ENCODE peak calls at places on chromosomes 16 and 17, in six cellular contexts. K is fibroblast of lung, E is heart left ventricle, C is suprapubic skin, P is IMR-90, L is uterus. W is an unnamed sample.

GRCh38 chr16:64051826-64052225 is 1070.0 kb downstream of the CDH11 start:
- DNase-seq in P (no peak), C (no peak), L (no peak), K (peak), E (no peak), W (peak)

GRCh38 chr16:7397901-7398300 is 65.3 kb downstream of the RBFOX1 start:
- DNase-seq in P (no peak), C (no peak), L (no peak), E (no peak), K (no peak), W (peak)

GRCh38 chr17:412211-413015 is 59.8 kb upstream of the RPH3AL start:
- DNase-seq in C (no peak), P (peak), L (peak), K (peak), E (no peak), W (peak)

GRCh38 chr17:51668155-51668962 is 408.0 kb downstream of the UTP18 start:
- DNase-seq in L (no peak), C (no peak), P (no peak), K (no peak), E (no peak), W (no peak)

GRCh38 chr16:47342055-47342454 is 118.8 kb downstream of the ITFG1 start:
- DNase-seq in C (no peak), L (no peak), E (no peak), K (no peak), P (peak), W (no peak)

GRCh38 chr17:76550712-76551615 is 11.1 kb downstream of the PRCD start:
- DNase-seq in E (no peak), P (peak), C (no peak), L (no peak), K (peak), W (no peak)

GRCh38 chr16:89572042-89572441 is 3.5 kb upstream of the CPNE7 start:
- DNase-seq in K (peak), E (no peak), L (no peak), P (no peak), C (no peak), W (no peak)

GRCh38 chr17:4969551-4970231 is 2.1 kb upstream of the SPAG7 start:
- DNase-seq in C (no peak), K (peak), L (no peak), E (no peak), P (peak), W (no peak)

GRCh38 chr17:19645608-19646250 is 2.8 kb upstream of the ALDH3A2 start:
- DNase-seq in L (peak), E (no peak), C (no peak), K (peak), P (no peak), W (no peak)

GRCh38 chr16:80594756-80595155 is 54.0 kb downstream of the DYNLRB2 start:
- DNase-seq in E (no peak), K (no peak), P (peak), C (no peak), L (no peak), W (no peak)

GRCh38 chr16:46765050-46765449 is 16.9 kb upstream of the MYLK3 start:
- DNase-seq in C (no peak), P (peak), L (no peak), K (peak), E (no peak), W (peak)

GRCh38 chr17:77254961-77255741 is 114.4 kb downstream of the SEC14L1 start:
- DNase-seq in K (peak), E (no peak), L (no peak), C (no peak), P (peak), W (no peak)

GRCh38 chr17:83159204-83160049 is 80.0 kb downstream of the METRNL start:
- DNase-seq in P (no peak), C (peak), K (no peak), E (no peak), L (no peak), W (no peak)

GRCh38 chr16:86270696-86271095 is 239.6 kb upstream of the FOXF1 start:
- DNase-seq in P (no peak), C (no peak), L (no peak), K (no peak), E (no peak), W (no peak)

GRCh38 chr16:87123356-87124001 is 193.7 kb downstream of the C16orf95 start:
- DNase-seq in L (no peak), C (no peak), K (no peak), P (no peak), E (no peak), W (no peak)

GRCh38 chr17:22217135-22217534 is 524.8 kb downstream of the KCNJ18 start:
- DNase-seq in C (no peak), P (no peak), L (no peak), K (no peak), E (no peak), W (no peak)

GRCh38 chr17:81057777-81058176 is 22.8 kb downstream of the BAIAP2 start:
- DNase-seq in P (no peak), L (no peak), C (no peak), E (no peak), K (no peak), W (no peak)

GRCh38 chr17:52170963-52171572 is 12.6 kb upstream of the CA10 start:
- DNase-seq in C (no peak), L (no peak), P (no peak), K (no peak), E (no peak), W (no peak)

GRCh38 chr16:24950275-24950674 is 64.9 kb downstream of the ARHGAP17 start:
- DNase-seq in P (peak), E (no peak), L (no peak), K (peak), C (no peak), W (peak)

GRCh38 chr16:85767569-85767968 is 16.7 kb upstream of the C16orf74 start:
- DNase-seq in P (peak), C (no peak), L (no peak), E (no peak), K (peak), W (no peak)

GRCh38 chr16:50326835-50327465 is 41.8 kb downstream of the BRD7 start:
- DNase-seq in K (peak), P (peak), L (no peak), C (no peak), E (no peak), W (peak)

GRCh38 chr17:28097901-28098300 is 55.4 kb downstream of the NLK start:
- DNase-seq in L (no peak), P (no peak), E (no peak), K (no peak), C (no peak), W (no peak)

GRCh38 chr17:18235743-18236256 is 10.4 kb downstream of the LLGL1 start:
- DNase-seq in C (no peak), L (no peak), E (no peak), K (peak), P (peak), W (no peak)

GRCh38 chr17:49435630-49436029 is 20.9 kb upstream of the PHB1 start:
- DNase-seq in L (no peak), C (no peak), P (no peak), E (no peak), K (no peak), W (no peak)

GRCh38 chr17:50634123-50634914 is at the start of gene ABCC3:
- DNase-seq in K (peak), E (no peak), P (no peak), L (peak), C (peak), W (no peak)

GRCh38 chr17:6456914-6457687 is 12.8 kb downstream of the PIMREG start:
- DNase-seq in P (peak), E (peak), K (peak), C (no peak), L (no peak), W (no peak)

GRCh38 chr17:50201226-50201854 is at the start of gene COL1A1:
- DNase-seq in L (peak), E (peak), P (peak), K (peak), C (peak), W (peak)

GRCh38 chr17:65173284-65173793 is 36.2 kb downstream of the RGS9 start:
- DNase-seq in P (peak), C (no peak), L (no peak), K (peak), E (peak), W (no peak)

GRCh38 chr17:35161281-35161761 is 13.7 kb downstream of the UNC45B start:
- DNase-seq in L (no peak), E (no peak), K (no peak), C (no peak), P (no peak), W (no peak)

GRCh38 chr17:78817123-78817522 is 23.5 kb downstream of the USP36 start:
- DNase-seq in K (no peak), E (no peak), L (no peak), C (no peak), P (no peak), W (no peak)

GRCh38 chr17:51794466-51794865 is 364.0 kb downstream of the CA10 start:
- DNase-seq in C (no peak), E (no peak), K (no peak), L (no peak), P (no peak), W (no peak)

DNA sequence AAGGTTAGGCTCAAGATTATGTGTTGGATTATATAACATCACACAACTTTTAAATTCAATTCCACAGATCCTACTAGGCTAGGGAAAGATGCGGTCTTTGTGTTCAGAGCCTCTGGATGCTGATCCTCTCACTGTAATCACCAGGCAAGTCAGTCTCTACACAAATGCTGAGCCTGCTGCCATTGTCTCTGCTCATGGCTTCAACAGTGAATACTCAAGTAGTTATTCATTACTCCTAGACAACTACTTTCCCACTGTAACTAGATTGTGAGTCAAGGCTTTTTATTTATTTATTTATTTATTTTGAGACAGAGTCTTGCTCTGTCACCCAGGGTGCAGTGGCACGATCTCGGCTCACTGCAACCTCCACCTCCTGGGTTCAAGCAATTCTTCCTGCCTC is 15.8 kb upstream of the NDUFAB1 start:
- DNase-seq in K (no peak), L (no peak), P (no peak), E (no peak), C (no peak), W (no peak)
- H3K4me3 ChIP-seq in K (no peak), L (no peak), P (no peak), E (no peak), C (no peak), W (no peak)

DNA sequence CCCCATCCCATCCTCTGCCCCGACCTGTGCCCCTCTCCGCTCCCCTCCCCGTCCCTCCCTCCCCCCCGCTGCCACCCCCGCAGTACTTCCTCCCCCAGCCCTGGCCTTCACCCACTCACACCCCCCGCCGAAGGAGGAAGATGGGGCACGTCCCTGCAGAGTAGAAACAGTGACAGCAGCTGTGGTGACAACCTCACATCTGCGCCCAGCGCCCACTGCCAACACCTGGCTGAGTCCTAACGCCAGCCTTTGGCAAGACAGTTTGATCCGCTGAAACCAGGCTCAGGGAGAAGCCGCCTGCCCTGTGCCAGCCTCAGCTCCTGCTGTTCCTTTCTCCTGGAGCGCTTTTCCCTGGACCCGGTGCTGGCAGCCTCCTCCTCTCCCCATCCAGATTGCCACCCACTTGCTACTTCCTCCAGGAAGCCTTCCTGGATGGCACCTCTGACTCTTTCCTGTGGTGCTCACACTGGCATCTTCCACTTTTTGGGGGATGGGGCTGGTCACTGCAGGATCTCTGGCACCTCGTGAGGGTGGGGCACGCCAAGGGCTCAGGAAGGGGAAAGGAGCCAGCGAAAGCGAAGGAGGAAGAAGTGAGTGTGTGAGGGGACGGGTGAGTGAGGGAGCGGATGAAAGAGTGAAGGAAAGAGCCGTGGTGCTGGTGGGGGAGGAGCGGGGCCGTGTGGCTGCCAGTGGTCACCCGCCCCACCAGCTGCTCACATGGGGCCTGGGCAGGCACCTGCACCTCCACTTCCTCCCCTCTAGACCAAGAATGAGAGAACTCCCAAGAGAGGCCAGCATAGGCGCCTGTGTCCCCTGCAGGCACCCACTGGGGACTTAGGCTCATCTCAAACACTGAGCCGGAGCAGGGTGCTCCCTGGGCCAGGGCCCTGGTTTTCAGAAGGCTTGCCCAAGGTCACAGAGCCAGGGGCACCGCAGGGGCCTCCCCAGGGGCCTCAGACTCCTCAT is 27.0 kb downstream of the ZFPM1 start:
- DNase-seq in L (no peak), P (no peak), C (no peak), K (no peak), E (no peak), W (no peak)
- H3K4me3 ChIP-seq in L (no peak), P (no peak), C (no peak), K (no peak), E (no peak), W (no peak)

GRCh38 chr16:84423416-84423837 is 55.1 kb downstream of the ATP2C2 start:
- DNase-seq in C (no peak), E (no peak), P (peak), L (no peak), K (peak), W (no peak)
- H3K4me3 ChIP-seq in C (no peak), E (no peak), P (no peak), L (no peak), K (no peak), W (no peak)

DNA sequence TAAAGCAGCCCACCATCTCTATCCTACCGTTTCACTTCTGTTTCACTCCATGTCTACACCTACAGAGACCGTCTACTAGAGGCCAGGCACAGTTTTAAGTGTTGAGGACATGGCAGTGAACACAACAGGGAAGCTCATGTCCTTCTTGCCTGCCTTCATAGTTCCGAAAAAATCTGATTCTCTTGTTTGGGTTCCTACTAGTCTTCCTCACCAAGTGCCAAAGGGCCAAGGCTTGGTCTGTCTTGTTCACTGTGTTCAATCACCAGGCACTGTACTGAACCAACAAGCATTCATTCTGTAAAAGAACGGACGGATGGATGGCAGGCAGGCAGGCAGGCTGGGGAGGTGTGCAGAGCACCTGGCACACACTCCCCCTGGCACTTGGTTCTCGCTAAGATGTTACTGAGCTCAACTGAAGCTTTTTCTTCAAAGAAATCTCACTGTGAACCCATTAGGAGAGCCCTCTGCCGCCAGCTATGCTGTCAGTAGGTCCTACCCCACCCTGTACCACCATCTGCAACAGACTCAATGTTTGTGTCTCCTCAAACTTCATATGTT is 2.5 kb downstream of the DEXI start:
- DNase-seq in K (no peak), P (no peak), E (peak), L (no peak), C (no peak), W (no peak)
- H3K4me3 ChIP-seq in K (no peak), P (no peak), E (peak), L (no peak), C (peak), W (peak)

GRCh38 chr16:30095166-30096078 is 591 bp downstream of the YPEL3 start:
- DNase-seq in L (no peak), P (no peak), C (no peak), E (peak), K (no peak), W (no peak)
- H3K4me3 ChIP-seq in L (peak), P (peak), C (peak), E (peak), K (peak), W (peak)

GRCh38 chr17:16285646-16286008 is 67.6 kb downstream of the CENPV start:
- DNase-seq in K (no peak), P (no peak), E (no peak), C (no peak), L (no peak), W (no peak)

GRCh38 chr17:16282522-16282921 is 65.5 kb downstream of the PIGL start:
- DNase-seq in K (peak), C (no peak), E (no peak), P (peak), L (no peak), W (peak)

GRCh38 chr17:16286009-16286946 is 67.0 kb downstream of the CENPV start:
- DNase-seq in L (peak), K (peak), P (peak), E (peak), C (peak), W (peak)

GRCh38 chr17:16283705-16284104 is 66.7 kb downstream of the PIGL start:
- DNase-seq in K (peak), C (no peak), L (no peak), P (peak), E (no peak), W (no peak)

GRCh38 chr17:16281351-16281750 is 64.3 kb downstream of the PIGL start:
- DNase-seq in P (peak), L (no peak), K (peak), E (no peak), C (no peak), W (peak)
- H3K4me3 ChIP-seq in P (no peak), L (no peak), K (no peak), E (no peak), C (no peak), W (no peak)

GRCh38 chr17:58019521-58019920 is 12.5 kb upstream of the SRSF1 start:
- DNase-seq in C (no peak), P (no peak), K (no peak), E (no peak), L (no peak), W (no peak)
- H3K4me3 ChIP-seq in C (no peak), P (no peak), K (no peak), E (no peak), L (no peak), W (no peak)

GRCh38 chr17:16425202-16425601 is 9.8 kb downstream of the TRPV2 start:
- DNase-seq in K (no peak), E (no peak), L (no peak), C (no peak), P (no peak), W (no peak)
- H3K4me3 ChIP-seq in K (no peak), E (no peak), L (no peak), C (no peak), P (no peak), W (no peak)

GRCh38 chr17:72603346-72604242 is 482.8 kb downstream of the SOX9 start:
- DNase-seq in P (peak), C (no peak), E (no peak), L (no peak), K (peak), W (peak)
- H3K4me3 ChIP-seq in P (no peak), C (no peak), E (no peak), L (no peak), K (no peak), W (no peak)

DNA sequence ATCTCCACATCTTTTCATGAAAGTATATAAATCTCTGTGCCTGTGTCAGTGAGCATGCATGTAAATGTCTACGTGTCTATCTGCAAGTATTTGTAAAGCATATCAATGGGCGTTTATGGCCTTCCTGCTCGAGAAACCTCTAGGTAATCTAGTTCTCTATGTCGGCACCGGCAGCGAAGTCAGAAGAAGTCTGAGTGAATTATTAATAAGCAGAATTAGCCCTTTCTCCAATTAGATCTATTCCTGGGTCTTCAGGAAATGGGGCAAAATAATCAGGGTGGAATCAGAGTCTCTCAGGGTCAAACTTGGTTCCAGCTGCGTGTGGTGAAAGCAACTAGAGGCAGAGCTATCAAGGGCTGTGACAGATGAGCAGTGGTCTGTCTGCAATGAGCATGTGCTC is at the start of gene C17orf78:
- DNase-seq in K (no peak), L (no peak), C (no peak), E (no peak), P (no peak), W (no peak)
- H3K4me3 ChIP-seq in K (no peak), L (no peak), C (no peak), E (no peak), P (no peak), W (no peak)